ENCODE peak calls at places on chromosomes 6 and 20, in six cellular contexts. E is fibroblast of the aortic adventitia, I is heart right ventricle, D is A549, L is IMR-90, B is left ventricle myocardium inferior. Q is an unnamed sample.
A peak's percentile ranks its signal among the peaks of the same experiment; 100 is the strongest.

GRCh38 chr6:36715469-36715868 is 17.8 kb downstream of the RAB44 start:
- DNase-seq in D (no peak), L (no peak), B (no peak), I (no peak), E (no peak), Q (no peak)

GRCh38 chr6:150998992-150999975 is 133.8 kb downstream of the MTHFD1L start:
- DNase-seq in D (no peak), B (no peak), L (no peak), I (no peak), E (peak; percentile 10), Q (peak; percentile 84)

GRCh38 chr6:34982424-34982852 is 93.4 kb downstream of the ANKS1A start:
- DNase-seq in E (peak; percentile 39), B (no peak), I (no peak), L (peak; percentile 21), D (peak; percentile 29), Q (peak; percentile 34)

GRCh38 chr20:10369723-10370090 is 64.3 kb downstream of the MKKS start:
- DNase-seq in E (peak; percentile 37), L (peak; percentile 37), D (peak; percentile 95), B (no peak), I (no peak), Q (peak; percentile 44)

GRCh38 chr20:40422665-40423064 is 266.4 kb downstream of the MAFB start:
- DNase-seq in D (no peak), B (no peak), L (no peak), I (no peak), E (no peak), Q (no peak)

GRCh38 chr6:158636778-158637177 is 7.8 kb downstream of the DYNLT1 start:
- DNase-seq in I (no peak), D (no peak), B (no peak), L (no peak), E (no peak), Q (no peak)

GRCh38 chr6:14211596-14211961 is 94.0 kb downstream of the CD83 start:
- DNase-seq in I (peak; percentile 71), E (peak; percentile 44), L (peak; percentile 37), D (no peak), B (peak; percentile 60), Q (peak; percentile 59)

GRCh38 chr20:41276317-41276751 is 41.2 kb downstream of the ZHX3 start:
- DNase-seq in E (peak; percentile 39), I (no peak), B (no peak), L (no peak), D (no peak), Q (no peak)

GRCh38 chr6:78598966-78599365 is 268.4 kb upstream of the IRAK1BP1 start:
- DNase-seq in L (peak; percentile 97), B (no peak), D (peak; percentile 72), I (peak; percentile 54), E (peak; percentile 97), Q (peak; percentile 96)

GRCh38 chr6:148945311-148946021 is 198.6 kb downstream of the UST start:
- DNase-seq in B (no peak), E (peak; percentile 33), I (no peak), L (no peak), D (no peak), Q (no peak)

GRCh38 chr6:67544851-67545452 is 1090.1 kb upstream of the ADGRB3 start:
- DNase-seq in B (no peak), D (no peak), E (no peak), L (no peak), I (no peak), Q (no peak)

GRCh38 chr6:69719602-69720193 is 77.1 kb downstream of the LMBRD1 start:
- DNase-seq in I (no peak), E (peak; percentile 45), L (peak; percentile 37), D (peak; percentile 19), B (no peak), Q (peak; percentile 48)

GRCh38 chr6:40350193-40350941 is 236.8 kb downstream of the LRFN2 start:
- DNase-seq in L (no peak), E (no peak), D (no peak), I (no peak), B (no peak), Q (no peak)

GRCh38 chr6:122400121-122400450 is 634 bp downstream of the HSF2 start:
- DNase-seq in L (no peak), D (no peak), E (peak; percentile 8), B (peak; percentile 25), I (peak; percentile 24), Q (peak; percentile 4)

GRCh38 chr20:24964518-24964838 is 15.4 kb downstream of the CST7 start:
- DNase-seq in I (no peak), E (no peak), L (no peak), D (no peak), B (no peak), Q (no peak)

GRCh38 chr6:24004062-24004461 is 122.0 kb upstream of the NRSN1 start:
- DNase-seq in E (peak; percentile 7), L (no peak), D (no peak), B (no peak), I (peak; percentile 11), Q (no peak)

GRCh38 chr6:142713959-142714358 is 231.0 kb downstream of the HIVEP2 start:
- DNase-seq in I (no peak), L (no peak), B (no peak), D (no peak), E (no peak), Q (no peak)

GRCh38 chr20:17344775-17345174 is 117.9 kb downstream of the PCSK2 start:
- DNase-seq in L (no peak), B (no peak), E (no peak), I (no peak), D (no peak), Q (no peak)

GRCh38 chr6:69846770-69847506 is 19.4 kb upstream of the COL19A1 start:
- DNase-seq in I (no peak), B (no peak), D (no peak), E (no peak), L (no peak), Q (no peak)

GRCh38 chr6:128600397-128600951 is 80.1 kb upstream of the PTPRK start:
- DNase-seq in B (no peak), I (no peak), L (peak; percentile 95), E (peak; percentile 90), D (peak; percentile 4), Q (peak; percentile 96)

GRCh38 chr6:160398674-160399271 is 50.6 kb downstream of the SLC22A3 start:
- DNase-seq in I (no peak), B (no peak), D (no peak), E (peak; percentile 78), L (no peak), Q (peak; percentile 50)

GRCh38 chr20:61105395-61105794 is 146.7 kb upstream of the CDH4 start:
- DNase-seq in D (no peak), B (no peak), L (no peak), I (no peak), E (no peak), Q (no peak)

DNA sequence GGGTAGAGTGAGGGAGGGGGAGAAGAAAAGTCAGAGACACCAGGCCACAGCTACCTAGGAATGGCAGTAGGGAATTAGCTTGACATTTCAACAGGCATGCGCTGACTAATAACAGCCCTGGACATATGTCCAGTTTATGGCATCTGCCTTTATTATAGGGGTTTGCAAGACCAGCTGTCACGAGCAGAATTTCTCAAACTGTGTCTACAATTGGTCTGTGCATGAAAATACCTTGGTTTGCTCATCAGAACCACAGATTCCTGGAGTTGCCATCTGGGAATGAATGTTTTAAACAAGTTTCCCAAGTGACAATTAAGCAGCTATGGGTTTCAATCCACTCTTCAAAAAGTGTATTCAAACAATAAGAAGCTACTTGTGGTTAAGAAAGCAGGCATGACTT is 110.3 kb upstream of the ENPP5 start:
- DNase-seq in D (no peak), I (no peak), L (no peak), E (no peak), B (no peak), Q (no peak)
- H3K4me3 ChIP-seq in D (no peak overlapping the region), I (no peak overlapping the region), L (no peak overlapping the region), E (no peak overlapping the region), B (no peak overlapping the region), Q (no peak overlapping the region)

DNA sequence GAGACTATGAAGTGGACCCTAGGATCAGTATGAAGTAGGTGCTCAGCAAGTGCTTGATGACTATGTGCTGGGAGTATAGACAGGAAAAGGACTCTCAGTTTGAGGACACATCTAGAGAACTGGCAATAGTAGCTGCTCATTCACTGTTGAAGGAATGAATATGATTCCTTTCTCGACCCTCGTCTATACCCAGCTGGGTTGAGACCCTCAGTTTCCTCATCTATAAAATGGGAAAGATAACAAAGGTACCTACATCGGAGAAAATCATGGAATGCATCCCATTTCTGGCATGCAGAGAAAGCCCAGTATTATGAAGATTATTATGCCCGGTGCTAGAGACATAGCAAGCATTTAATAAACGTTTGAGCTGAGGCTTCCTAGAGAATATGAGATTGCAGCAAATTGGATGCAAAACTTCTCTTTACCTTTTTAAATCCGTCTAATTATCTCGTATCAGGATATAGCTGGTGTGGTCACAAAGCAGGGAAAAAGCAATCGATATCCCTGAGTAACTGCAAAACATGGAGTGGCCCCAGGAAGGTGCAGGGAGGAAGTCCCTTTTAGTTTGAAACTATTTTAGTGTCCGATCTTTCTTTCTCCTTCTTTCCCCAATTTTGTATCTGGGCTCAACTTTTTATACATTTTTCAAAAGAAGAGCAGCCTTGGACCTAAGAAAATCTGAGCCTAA is 2.8 kb upstream of the PCK1 start:
- DNase-seq in I (no peak), L (no peak), D (no peak), E (no peak), B (no peak), Q (no peak)
- TF ChIP-seq CTCF in I (no peak), L (no peak), D (no peak), E (no peak), B (no peak), Q (no peak)

GRCh38 chr6:31179896-31180295 is 9.4 kb upstream of the POU5F1 start:
- DNase-seq in B (no peak), E (no peak), I (no peak), D (no peak), L (no peak), Q (no peak)
- H3K4me3 ChIP-seq in B (peak overlapping the region; percentile 66), E (peak overlapping the region; percentile 60), I (peak overlapping the region; percentile 45), D (no peak overlapping the region), L (no peak overlapping the region), Q (peak overlapping the region; percentile 49)

GRCh38 chr20:38926142-38926933 is at the start of gene FAM83D:
- DNase-seq in D (peak; percentile 99), I (peak; percentile 94), L (peak; percentile 97), B (peak; percentile 93), E (peak; percentile 98), Q (peak; percentile 99)
- TF ChIP-seq CTCF in D (no peak), I (peak; percentile 8), L (peak; percentile 83), B (peak; percentile 7), E (no peak), Q (no peak)

GRCh38 chr20:63568170-63568981 is 5.7 kb downstream of the HELZ2 start:
- DNase-seq in B (no peak), L (no peak), E (no peak), D (no peak), I (no peak), Q (no peak)
- H3K4me3 ChIP-seq in B (no peak overlapping the region), L (no peak overlapping the region), E (no peak overlapping the region), D (no peak overlapping the region), I (peak overlapping the region; percentile 35), Q (no peak overlapping the region)

DNA sequence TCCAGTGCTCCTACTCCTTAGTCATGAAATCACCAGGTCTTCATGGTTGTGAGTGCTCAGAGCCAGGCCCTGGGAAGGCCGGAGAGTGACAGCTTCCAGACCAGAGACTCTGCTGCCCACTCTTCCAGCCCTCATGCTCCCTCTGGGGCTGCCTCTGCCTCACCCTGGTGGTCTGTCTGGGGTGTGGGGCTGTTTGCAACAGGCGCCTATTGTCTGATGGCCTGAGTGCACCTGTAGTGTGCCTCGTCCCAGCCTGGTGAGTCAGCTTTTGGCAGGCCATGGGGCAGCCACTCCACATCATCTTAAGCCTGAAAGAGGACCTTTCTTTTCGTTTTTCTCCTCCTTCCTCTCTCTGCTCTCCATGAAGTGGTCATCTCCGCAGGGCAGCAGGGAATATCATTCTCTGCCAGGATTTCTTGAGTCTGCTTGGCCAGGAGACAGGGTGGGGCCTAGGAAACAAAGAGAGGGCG is 173.8 kb downstream of the VEGFA start:
- DNase-seq in E (peak; percentile 30), D (no peak), I (no peak), B (no peak), L (no peak), Q (no peak)
- TF ChIP-seq CTCF in E (no peak), D (no peak), I (no peak), B (no peak), L (no peak), Q (no peak)

Q was measured in foreskin fibroblast.